ENCODE peak calls at places on chromosome 7, in seven cellular contexts. G is HCT116; Y is CD4-positive, alpha-beta T cell; R is astrocyte of the spinal cord; F is foreskin fibroblast; X is AG09319; L is heart right ventricle. B is an unnamed sample.

GRCh38 chr7:122055072-122055471 is 89.0 kb downstream of the AASS start:
- DNase-seq in Y (no peak), G (no peak), R (no peak), L (no peak), F (no peak), X (no peak), B (no peak)

GRCh38 chr7:133491846-133492652 is 239.2 kb downstream of the EXOC4 start:
- DNase-seq in F (no peak), X (no peak), L (no peak), Y (no peak), R (peak; percentile 25), G (no peak), B (no peak)

GRCh38 chr7:41107330-41107937 is 595.5 kb downstream of the INHBA start:
- DNase-seq in L (no peak), Y (no peak), R (peak; percentile 38), X (no peak), F (no peak), G (peak; percentile 50), B (no peak)

GRCh38 chr7:134532155-134533089 is 5.1 kb downstream of the AKR1B10 start:
- DNase-seq in G (no peak), F (no peak), X (no peak), L (no peak), Y (no peak), R (no peak), B (no peak)

GRCh38 chr7:135367114-135367513 is 133.5 kb downstream of the STRA8 start:
- DNase-seq in R (no peak), F (no peak), G (no peak), Y (no peak), X (no peak), L (no peak), B (no peak)

GRCh38 chr7:110646814-110647213 is 444.1 kb upstream of the LRRN3 start:
- DNase-seq in G (no peak), Y (no peak), F (no peak), L (no peak), X (no peak), R (no peak), B (no peak)

GRCh38 chr7:102841290-102841689 is 71.5 kb upstream of the LRRC17 start:
- DNase-seq in Y (no peak), F (no peak), X (no peak), R (peak; percentile 83), L (no peak), G (no peak), B (no peak)

GRCh38 chr7:104553074-104553473 is 224.7 kb downstream of the LHFPL3 start:
- DNase-seq in R (no peak), F (no peak), L (no peak), G (no peak), X (no peak), Y (no peak), B (no peak)

GRCh38 chr7:2037805-2038635 is 194.7 kb downstream of the MAD1L1 start:
- DNase-seq in R (peak; percentile 28), Y (peak; percentile 17), F (peak; percentile 33), X (peak; percentile 30), L (peak; percentile 50), G (no peak), B (no peak)

GRCh38 chr7:3164363-3164762 is 120.7 kb upstream of the CARD11 start:
- DNase-seq in G (no peak), R (no peak), Y (no peak), X (no peak), L (no peak), F (no peak), B (no peak)

GRCh38 chr7:3787717-3788311 is 486.8 kb downstream of the SDK1 start:
- DNase-seq in Y (no peak), L (no peak), R (peak; percentile 4), G (no peak), X (no peak), F (no peak), B (peak; percentile 13)

GRCh38 chr7:140251824-140252555 is 75.2 kb upstream of the KDM7A start:
- DNase-seq in X (no peak), R (no peak), G (no peak), F (no peak), Y (no peak), L (no peak), B (no peak)

GRCh38 chr7:28921822-28922221 is 36.3 kb downstream of the TRIL start:
- DNase-seq in Y (no peak), L (no peak), G (peak; percentile 67), X (peak; percentile 18), F (peak; percentile 55), R (peak; percentile 68), B (peak; percentile 39)

GRCh38 chr7:12923971-12924370 is 236.5 kb downstream of the ARL4A start:
- DNase-seq in Y (no peak), F (peak; percentile 14), G (peak; percentile 36), R (no peak), L (no peak), X (no peak), B (no peak)

GRCh38 chr7:6705959-6706665 is 635 bp downstream of the ZNF12 start:
- DNase-seq in G (no peak), R (peak; percentile 25), F (peak; percentile 18), X (no peak), Y (no peak), L (peak; percentile 39), B (peak; percentile 44)

GRCh38 chr7:158856883-158857668 is 718 bp downstream of the DYNC2I1 start:
- DNase-seq in Y (no peak), L (no peak), X (no peak), R (no peak), F (no peak), G (no peak), B (no peak)

GRCh38 chr7:149261321-149261828 is 621 bp upstream of the ZNF783 start:
- DNase-seq in R (peak; percentile 62), X (no peak), Y (no peak), G (no peak), L (no peak), F (peak; percentile 42), B (no peak)
- TF ChIP-seq CTCF in R (no peak), X (no peak), Y (no peak), G (no peak), L (no peak), F (no peak), B (no peak)

DNA sequence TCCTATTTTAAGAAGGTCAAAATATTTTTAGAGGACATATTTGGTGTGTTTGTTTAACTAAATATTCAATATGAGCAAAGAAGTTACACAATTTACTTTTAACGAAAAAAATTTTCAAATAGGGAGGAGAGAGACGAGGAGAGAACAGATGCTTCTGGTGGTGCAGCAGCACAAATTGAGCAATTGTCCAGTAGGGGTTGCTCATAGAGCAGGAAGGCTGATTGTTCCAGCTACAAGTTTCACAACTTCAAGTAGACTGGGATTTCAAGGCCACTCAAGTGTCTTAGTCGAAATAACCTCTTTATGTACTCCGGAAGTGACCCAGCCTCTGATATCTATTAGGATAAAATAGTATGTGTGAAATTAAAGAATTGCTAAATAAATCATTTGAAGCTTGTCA is 197.9 kb downstream of the HDAC9 start:
- DNase-seq in Y (no peak), R (peak; percentile 83), G (peak; percentile 16), F (peak; percentile 87), X (peak; percentile 73), L (no peak), B (no peak)
- TF ChIP-seq CTCF in Y (no peak), R (peak; percentile 82), G (peak; percentile 38), F (peak; percentile 78), X (peak; percentile 85), L (peak; percentile 45), B (peak; percentile 54)

GRCh38 chr7:45718464-45719330 is 144.5 kb downstream of the ADCY1 start:
- DNase-seq in L (no peak), X (no peak), Y (no peak), R (peak; percentile 5), G (no peak), F (no peak), B (no peak)

GRCh38 chr7:45717537-45718235 is 143.5 kb downstream of the ADCY1 start:
- DNase-seq in L (no peak), R (no peak), X (no peak), G (no peak), Y (no peak), F (no peak), B (no peak)

GRCh38 chr7:45720989-45721388 is 146.8 kb downstream of the ADCY1 start:
- DNase-seq in F (no peak), G (no peak), L (no peak), R (no peak), Y (no peak), X (no peak), B (no peak)

GRCh38 chr7:45726883-45727282 is 146.0 kb downstream of the CCDC201 start:
- DNase-seq in F (no peak), Y (no peak), R (no peak), G (no peak), X (no peak), L (no peak), B (no peak)

GRCh38 chr7:45721949-45722598 is 147.9 kb downstream of the ADCY1 start:
- DNase-seq in F (no peak), Y (no peak), G (no peak), X (no peak), L (no peak), R (no peak), B (no peak)
- TF ChIP-seq CTCF in F (no peak), Y (no peak), G (no peak), X (no peak), L (no peak), R (no peak), B (no peak)

DNA sequence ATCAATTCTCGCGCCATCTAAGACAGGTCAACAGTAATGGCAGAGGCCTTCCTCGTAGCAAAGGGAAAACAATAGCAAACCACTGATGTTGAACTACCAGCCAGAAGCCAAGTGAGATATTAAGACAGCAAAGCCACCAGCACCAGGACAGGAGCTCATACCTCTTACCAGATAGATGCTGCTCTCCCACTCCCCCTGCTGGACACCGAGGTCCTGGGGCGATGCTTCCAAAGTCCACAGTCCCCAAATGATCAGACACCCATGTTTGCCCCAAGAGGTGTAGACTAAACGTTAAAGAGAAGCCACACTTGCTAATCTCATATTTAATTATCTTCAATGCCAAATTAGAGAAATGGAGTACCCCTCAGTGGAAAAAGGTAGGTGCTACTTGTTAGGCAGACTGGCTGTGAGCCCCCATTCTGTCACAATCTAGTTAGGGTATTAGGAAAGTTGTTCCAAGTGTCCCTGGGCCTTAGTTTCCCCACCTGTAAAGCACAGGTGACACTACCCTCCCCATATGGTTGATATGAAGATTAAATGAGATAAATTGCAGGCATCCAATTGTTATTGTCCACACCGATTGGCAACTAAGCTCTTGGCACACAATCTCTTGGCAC is 39.9 kb downstream of the TOMM7 start:
- DNase-seq in X (no peak), R (peak; percentile 41), G (peak; percentile 48), F (peak; percentile 23), Y (peak; percentile 64), L (peak; percentile 65), B (peak; percentile 65)
- TF ChIP-seq CTCF in X (peak; percentile 56), R (peak; percentile 78), G (peak; percentile 59), F (peak; percentile 75), Y (peak; percentile 69), L (peak; percentile 74), B (peak; percentile 66)